ENCODE peak calls at places on chromosomes 7 and 10, in seven cellular contexts. C, P, S, T, Z, X and Y are unnamed samples.

GRCh38 chr10:45253183-45253914 is 62.1 kb downstream of the OR13A1 start:
- DNase-seq in C (no peak), Z (no peak), T (no peak), X (no peak), P (no peak), S (no peak), Y (no peak)

GRCh38 chr10:79165068-79165467 is 96.3 kb downstream of the ZMIZ1 start:
- DNase-seq in X (no peak), T (no peak), P (no peak), C (no peak), Z (no peak), S (no peak), Y (no peak)

GRCh38 chr7:25009271-25009670 is 29.3 kb upstream of the OSBPL3 start:
- DNase-seq in Z (no peak), S (no peak), X (peak), C (peak), T (no peak), P (no peak), Y (no peak)

GRCh38 chr7:120060283-120060682 is 212.7 kb upstream of the KCND2 start:
- DNase-seq in P (no peak), T (no peak), Z (no peak), C (peak), S (no peak), X (no peak), Y (no peak)

GRCh38 chr7:12436896-12437535 is 33.4 kb upstream of the VWDE start:
- DNase-seq in X (no peak), P (no peak), C (peak), Z (no peak), T (no peak), S (peak), Y (peak)

GRCh38 chr10:12941966-12942365 is 59.5 kb downstream of the CCDC3 start:
- DNase-seq in P (no peak), T (no peak), Z (no peak), S (no peak), C (peak), X (no peak), Y (no peak)

GRCh38 chr10:552679-553078 is 136.8 kb downstream of the DIP2C start:
- DNase-seq in T (no peak), Z (no peak), P (no peak), S (no peak), C (no peak), X (no peak), Y (no peak)

GRCh38 chr7:34652784-34653183 is 5.2 kb upstream of the NPSR1 start:
- DNase-seq in C (no peak), T (no peak), Z (no peak), S (no peak), X (no peak), P (no peak), Y (no peak)

GRCh38 chr10:7915923-7916322 is 97.6 kb downstream of the TAF3 start:
- DNase-seq in Z (no peak), T (no peak), X (no peak), S (no peak), C (peak), P (no peak), Y (peak)

GRCh38 chr10:47038881-47039557 is 127.8 kb downstream of the PTPN20 start:
- DNase-seq in C (no peak), P (no peak), X (no peak), S (no peak), T (no peak), Z (no peak), Y (peak)

GRCh38 chr10:133366130-133366478 is 7.0 kb downstream of the ECHS1 start:
- DNase-seq in P (no peak), S (no peak), X (no peak), C (no peak), Z (no peak), T (no peak), Y (no peak)

GRCh38 chr7:17939670-17940301 is 508 bp downstream of the SNX13 start:
- DNase-seq in Z (peak), T (peak), S (peak), P (peak), X (peak), C (peak), Y (peak)

GRCh38 chr10:102775201-102775972 is 31.6 kb downstream of the WBP1L start:
- DNase-seq in C (no peak), Z (peak), X (no peak), P (no peak), T (no peak), S (no peak), Y (peak)

GRCh38 chr7:1825877-1826741 is 156.0 kb downstream of the ELFN1 start:
- DNase-seq in T (no peak), S (no peak), X (no peak), P (no peak), C (no peak), Z (no peak), Y (no peak)

GRCh38 chr7:110922906-110923305 is 168.0 kb upstream of the LRRN3 start:
- DNase-seq in T (no peak), S (no peak), Z (no peak), P (no peak), X (no peak), C (peak), Y (no peak)

GRCh38 chr10:78865931-78866717 is 202.6 kb upstream of the ZMIZ1 start:
- DNase-seq in C (no peak), S (no peak), X (no peak), P (no peak), T (no peak), Z (no peak), Y (no peak)

GRCh38 chr7:95922191-95922590 is 149.8 kb downstream of the DYNC1I1 start:
- DNase-seq in X (no peak), T (no peak), P (no peak), Z (no peak), C (no peak), S (no peak), Y (no peak)

GRCh38 chr10:110206988-110207804 is at the start of gene MXI1:
- DNase-seq in P (no peak), X (peak), C (peak), T (no peak), S (peak), Z (peak), Y (peak)

GRCh38 chr10:122116331-122116730 is 127.4 kb downstream of the TACC2 start:
- DNase-seq in X (no peak), C (no peak), T (no peak), S (no peak), Z (no peak), P (no peak), Y (no peak)

GRCh38 chr7:122676466-122676865 is 22.5 kb downstream of the RNF133 start:
- DNase-seq in C (no peak), P (no peak), T (no peak), S (no peak), X (no peak), Z (no peak), Y (no peak)

GRCh38 chr7:24700446-24701044 is 56.7 kb downstream of the GSDME start:
- DNase-seq in S (no peak), T (no peak), P (no peak), X (no peak), C (no peak), Z (no peak), Y (no peak)

GRCh38 chr7:44072364-44073231 is 7.2 kb upstream of the PGAM2 start:
- DNase-seq in X (peak), Z (peak), S (peak), P (peak), T (no peak), C (peak), Y (peak)

GRCh38 chr7:121278120-121279021 is 50.4 kb upstream of the WNT16 start:
- DNase-seq in C (peak), X (no peak), P (no peak), T (no peak), Z (no peak), S (no peak), Y (no peak)

GRCh38 chr7:155941688-155942087 is 129.4 kb upstream of the SHH start:
- DNase-seq in S (no peak), P (no peak), X (no peak), Z (no peak), T (no peak), C (no peak), Y (no peak)

GRCh38 chr10:89710748-89711147 is 9.4 kb downstream of the KIF20B start:
- DNase-seq in Z (no peak), T (no peak), P (no peak), X (no peak), C (peak), S (no peak), Y (no peak)

GRCh38 chr10:60611291-60611747 is 167.0 kb upstream of the CDK1 start:
- DNase-seq in X (peak), T (peak), P (no peak), Z (no peak), S (no peak), C (peak), Y (peak)

GRCh38 chr10:43606323-43607198 is at the start of gene ZNF485:
- DNase-seq in P (peak), Z (peak), T (no peak), X (peak), C (peak), S (peak), Y (peak)

GRCh38 chr10:55091691-55092328 is 290.8 kb upstream of the PCDH15 start:
- DNase-seq in S (peak), C (peak), Z (no peak), X (peak), T (no peak), P (no peak), Y (peak)

GRCh38 chr10:68082815-68083395 is 7.8 kb upstream of the HERC4 start:
- DNase-seq in T (no peak), P (no peak), Z (no peak), X (peak), S (peak), C (peak), Y (peak)

GRCh38 chr7:138350701-138351357 is 109.2 kb upstream of the TRIM24 start:
- DNase-seq in P (no peak), T (no peak), C (no peak), S (no peak), X (no peak), Z (no peak), Y (no peak)

GRCh38 chr7:84176716-84177115 is 17.9 kb downstream of the SEMA3A start:
- DNase-seq in P (no peak), S (no peak), T (no peak), C (peak), Z (no peak), X (no peak), Y (no peak)

GRCh38 chr10:43284341-43284910 is 17.6 kb upstream of the RASGEF1A start:
- DNase-seq in C (peak), S (no peak), Z (no peak), X (peak), P (no peak), T (no peak), Y (peak)